ENCODE peak calls at places on chromosomes 1 and 21, in four cellular contexts. C, H, B and Z are unnamed samples. For H3K4me1, the result is how much of the 10 kb centered on the place peaks cover.

GRCh38 chr1:20439282-20439681 is 46.7 kb downstream of the CAMK2N1 start:
- DNase-seq in C (no peak), B (peak), H (no peak), Z (peak)

GRCh38 chr21:29237110-29238051 is 61.3 kb upstream of the BACH1 start:
- DNase-seq in C (no peak), H (no peak), B (no peak), Z (no peak)

GRCh38 chr1:226473325-226473724 is 65.4 kb upstream of the PARP1 start:
- DNase-seq in B (no peak), H (no peak), C (no peak), Z (no peak)

GRCh38 chr1:222973561-222973960 is 158.7 kb downstream of the DISP1 start:
- DNase-seq in C (no peak), H (no peak), B (no peak), Z (no peak)

GRCh38 chr1:194071200-194071599 is 884.8 kb upstream of the B3GALT2 start:
- DNase-seq in H (no peak), C (no peak), B (no peak), Z (no peak)

GRCh38 chr1:235060607-235061470 is 67.8 kb downstream of the TOMM20 start:
- DNase-seq in B (no peak), H (no peak), C (peak), Z (no peak)

GRCh38 chr1:210328032-210328745 is 513 bp upstream of the HHAT start:
- DNase-seq in B (no peak), C (no peak), H (no peak), Z (no peak)

GRCh38 chr1:61174060-61174788 is 91.9 kb downstream of the NFIA start:
- DNase-seq in H (no peak), C (no peak), B (no peak), Z (no peak)

GRCh38 chr21:31873696-31874599 is 1.1 kb downstream of the HUNK start:
- DNase-seq in B (peak), H (no peak), C (no peak), Z (peak)

GRCh38 chr1:186183970-186184628 is 191.0 kb downstream of the TPR start:
- DNase-seq in H (no peak), C (no peak), B (no peak), Z (no peak)

GRCh38 chr1:212558665-212559480 is 49.7 kb upstream of the ATF3 start:
- DNase-seq in C (peak), H (peak), B (peak), Z (peak)

GRCh38 chr1:228978486-228979324 is 243.4 kb downstream of the RHOU start:
- DNase-seq in H (no peak), B (no peak), C (no peak), Z (no peak)

GRCh38 chr1:243393093-243393492 is 137.3 kb downstream of the SDCCAG8 start:
- DNase-seq in H (no peak), C (no peak), B (no peak), Z (no peak)

GRCh38 chr1:1285618-1286311 is 5.5 kb downstream of the SCNN1D start:
- DNase-seq in H (no peak), B (peak), C (no peak), Z (no peak)

GRCh38 chr1:64956241-64956640 is 10.1 kb downstream of the JAK1 start:
- DNase-seq in B (peak), C (no peak), H (no peak), Z (peak)

GRCh38 chr1:77170687-77171086 is 48.5 kb downstream of the PIGK start:
- DNase-seq in H (no peak), C (no peak), B (no peak), Z (no peak)

GRCh38 chr1:223245411-223245810 is 102.4 kb upstream of the TLR5 start:
- DNase-seq in B (no peak), C (no peak), H (no peak), Z (no peak)

GRCh38 chr1:40712997-40713396 is 21.5 kb downstream of the NFYC start:
- DNase-seq in H (no peak), B (no peak), C (no peak), Z (no peak)

GRCh38 chr21:31985398-31985797 is 112.6 kb downstream of the HUNK start:
- DNase-seq in B (no peak), C (no peak), H (no peak), Z (no peak)

GRCh38 chr1:154459044-154459443 is 43.0 kb upstream of the TDRD10 start:
- DNase-seq in C (no peak), H (no peak), B (no peak), Z (no peak)

GRCh38 chr1:29719253-29719652 is 482.9 kb downstream of the PTPRU start:
- DNase-seq in H (no peak), B (no peak), C (no peak), Z (no peak)

GRCh38 chr1:17791464-17791863 is 36.3 kb downstream of the ACTL8 start:
- DNase-seq in B (no peak), H (no peak), C (no peak), Z (no peak)

GRCh38 chr1:153545067-153546055 is at the start of gene S100A4:
- DNase-seq in H (no peak), B (peak), C (peak), Z (peak)

GRCh38 chr1:203627819-203628184 is 1.2 kb downstream of the ATP2B4 start:
- DNase-seq in H (no peak), B (no peak), C (no peak), Z (no peak)

GRCh38 chr1:212433577-212434462 is 1.1 kb downstream of the NENF start:
- DNase-seq in C (no peak), H (no peak), B (no peak), Z (no peak)

GRCh38 chr1:232226197-232226681 is 403.7 kb downstream of the SIPA1L2 start:
- DNase-seq in B (no peak), H (peak), C (no peak), Z (no peak)

GRCh38 chr21:36422279-36423098 is 37.3 kb downstream of the CHAF1B start:
- DNase-seq in B (peak), C (peak), H (peak), Z (peak)

GRCh38 chr1:183180634-183181056 is 5.4 kb upstream of the LAMC2 start:
- DNase-seq in B (no peak), H (no peak), C (no peak), Z (peak)

GRCh38 chr21:14755086-14755485 is 209.0 kb upstream of the SAMSN1 start:
- DNase-seq in C (no peak), H (no peak), B (no peak), Z (no peak)

GRCh38 chr1:1371354-1371740 is 3.7 kb downstream of the AURKAIP1 start:
- DNase-seq in B (no peak), C (no peak), H (no peak), Z (no peak)

GRCh38 chr1:154719586-154720327 is 111.8 kb upstream of the ADAR start:
- DNase-seq in B (no peak), C (no peak), H (no peak), Z (no peak)

GRCh38 chr21:17759546-17760178 is 59.5 kb downstream of the C21orf91 start:
- DNase-seq in C (no peak), B (no peak), H (no peak), Z (no peak)

GRCh38 chr1:161298116-161298515 is 11.7 kb downstream of the MPZ start:
- DNase-seq in C (no peak), B (no peak), H (no peak), Z (no peak)

GRCh38 chr1:91621907-91622306 is 121.3 kb downstream of the CDC7 start:
- DNase-seq in C (no peak), B (no peak), H (no peak), Z (no peak)

GRCh38 chr1:55531644-55532043 is 316.5 kb upstream of the USP24 start:
- DNase-seq in H (no peak), C (no peak), B (no peak), Z (no peak)

DNA sequence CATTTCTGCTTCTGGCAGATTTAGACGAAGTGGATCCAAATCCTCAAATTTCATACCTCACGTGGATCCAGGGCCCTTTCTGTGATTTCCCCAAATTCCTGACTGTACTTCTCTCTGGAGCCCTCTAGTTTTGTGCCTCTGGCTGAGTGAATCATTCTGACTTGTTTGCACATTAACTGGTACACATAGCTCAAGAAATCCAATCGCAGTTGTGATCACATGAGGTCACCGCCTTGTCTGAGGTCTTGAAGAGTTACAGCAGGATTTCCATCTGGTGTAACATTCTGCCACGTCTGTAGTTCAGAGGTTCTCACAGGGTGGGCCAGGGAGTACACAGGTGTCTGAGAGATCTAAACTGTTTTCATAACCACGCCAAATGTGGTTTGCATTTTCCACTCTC is 230.4 kb downstream of the C1orf94 start:
- DNase-seq in C (no peak), B (no peak), H (no peak), Z (peak)
- TF ChIP-seq RNF2 in C (no peak), B (no peak), H (no peak), Z (no peak)

DNA sequence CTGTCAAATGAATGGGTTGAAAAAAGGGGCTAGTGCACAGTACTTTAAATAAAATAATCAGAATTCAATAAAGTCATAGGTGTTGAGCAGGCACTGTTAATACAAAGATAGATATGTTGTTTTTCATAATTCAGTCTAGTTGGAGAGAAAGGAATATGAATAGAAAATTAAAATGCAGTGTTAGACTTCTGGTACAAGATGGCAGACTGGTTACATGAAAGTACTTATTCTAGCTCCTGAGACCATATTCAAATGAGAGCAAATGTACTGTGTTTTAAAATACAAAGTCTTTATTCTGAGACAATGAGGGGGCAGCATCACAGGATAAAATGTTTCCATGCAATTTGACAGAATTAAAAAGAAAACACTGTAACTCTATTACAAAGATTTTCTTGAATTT is 542.1 kb downstream of the COL11A1 start:
- DNase-seq in H (no peak), C (no peak), B (no peak), Z (no peak)
- H3K4me1 ChIP-seq in H (under half), C (under half), B (under half), Z (under half)

GRCh38 chr1:114034561-114035303 is 55.5 kb downstream of the OLFML3 start:
- DNase-seq in H (no peak), B (no peak), C (no peak), Z (no peak)
- TF ChIP-seq HDAC2 in H (no peak), B (no peak), C (no peak), Z (no peak)

GRCh38 chr1:241630005-241630404 is 10.2 kb downstream of the CHML start:
- DNase-seq in C (no peak), H (no peak), B (no peak), Z (no peak)

GRCh38 chr1:241630899-241631298 is 9.3 kb downstream of the CHML start:
- DNase-seq in C (no peak), H (no peak), B (no peak), Z (no peak)

GRCh38 chr1:241624925-241625324 is 15.2 kb downstream of the CHML start:
- DNase-seq in C (no peak), H (no peak), B (no peak), Z (no peak)

GRCh38 chr1:241630476-241630875 is 9.7 kb downstream of the CHML start:
- DNase-seq in H (no peak), B (no peak), C (no peak), Z (no peak)

GRCh38 chr1:241627453-241628329 is 12.5 kb downstream of the CHML start:
- DNase-seq in H (no peak), B (peak), C (peak), Z (peak)
- TF ChIP-seq RNF2 in H (no peak), B (no peak), C (no peak), Z (no peak)

GRCh38 chr1:44805311-44806024 is 1.7 kb downstream of the DYNLT4 start:
- DNase-seq in C (no peak), H (no peak), B (no peak), Z (no peak)
- H3K4me1 ChIP-seq in C (half or more), H (under half), B (half or more), Z (half or more)